ENCODE peak calls at places on chromosomes 11 and 22, in five cellular contexts. C is ACHN; Q is effector memory CD8-positive, alpha-beta T cell; A is gastrocnemius medialis; M is activated CD8-positive, alpha-beta memory T cell treated with anti-CD3 and anti-CD28 coated beads for 4 hours. H is an unnamed sample.

GRCh38 chr11:70610561-70610960 is 212.2 kb downstream of the CTTN start:
- DNase-seq in C (no peak), Q (no peak), A (no peak), M (no peak), H (no peak)

GRCh38 chr11:20373102-20373501 is 9.6 kb downstream of the HTATIP2 start:
- DNase-seq in C (no peak), Q (no peak), A (no peak), M (no peak), H (no peak)

GRCh38 chr22:20463324-20464095 is 25.9 kb upstream of the SCARF2 start:
- DNase-seq in C (no peak), Q (no peak), A (peak; percentile 19), M (no peak), H (no peak)

GRCh38 chr11:8870461-8871282 is 40.3 kb upstream of the AKIP1 start:
- DNase-seq in C (peak; percentile 60), Q (no peak), A (no peak), M (no peak), H (peak; percentile 67)

GRCh38 chr11:36091256-36091811 is 147.5 kb downstream of the LDLRAD3 start:
- DNase-seq in C (no peak), Q (no peak), A (no peak), M (no peak), H (no peak)

GRCh38 chr11:119763071-119763715 is 34.2 kb upstream of the NECTIN1 start:
- DNase-seq in C (no peak), Q (no peak), A (no peak), M (no peak), H (no peak)

GRCh38 chr11:58905716-58906547 is 33.4 kb upstream of the GLYATL1 start:
- DNase-seq in C (peak; percentile 92), Q (no peak), A (no peak), M (no peak), H (no peak)

GRCh38 chr11:132114743-132115142 is 744.3 kb downstream of the NTM start:
- DNase-seq in C (no peak), Q (no peak), A (no peak), M (no peak), H (no peak)

GRCh38 chr22:46169628-46170027 is 19.3 kb downstream of the PPARA start:
- DNase-seq in C (no peak), Q (no peak), A (no peak), M (no peak), H (no peak)

GRCh38 chr11:20388096-20389055 is 860 bp downstream of the PRMT3 start:
- DNase-seq in C (peak; percentile 17), Q (no peak), A (no peak), M (no peak), H (no peak)

GRCh38 chr11:118338637-118339061 is 3.9 kb downstream of the CD3D start:
- DNase-seq in C (no peak), Q (peak; percentile 81), A (no peak), M (peak; percentile 88), H (no peak)

GRCh38 chr11:19756675-19757475 is 44.2 kb downstream of the NAV2 start:
- DNase-seq in C (no peak), Q (no peak), A (no peak), M (no peak), H (no peak)

GRCh38 chr22:26853071-26853470 is 195.7 kb downstream of the MIAT start:
- DNase-seq in C (no peak), Q (no peak), A (no peak), M (no peak), H (no peak)

GRCh38 chr22:41664490-41664889 is 24.2 kb downstream of the SNU13 start:
- DNase-seq in C (no peak), Q (no peak), A (no peak), M (no peak), H (no peak)

GRCh38 chr11:2762451-2762850 is 62.7 kb upstream of the KCNQ1OT1 start:
- DNase-seq in C (no peak), Q (no peak), A (no peak), M (no peak), H (no peak)

GRCh38 chr22:23376256-23376655 is 195.9 kb downstream of the BCR start:
- DNase-seq in C (no peak), Q (no peak), A (no peak), M (no peak), H (no peak)

H was measured in H54.